ENCODE peak calls at places on chromosome 21, in five cellular contexts. V is heart right ventricle; T is NCI-H1694; D is endothelial cell of umbilical vein; X is effector memory CD4-positive, alpha-beta T cell. P is an unnamed sample.

GRCh38 chr21:39625211-39625895 is 12.6 kb downstream of the B3GALT5 start:
- DNase-seq in X (no peak), T (no peak), D (no peak), V (no peak), P (peak; percentile 54)

GRCh38 chr21:37700641-37701202 is 215.5 kb downstream of the KCNJ6 start:
- DNase-seq in V (no peak), X (no peak), D (peak; percentile 56), T (peak; percentile 71), P (no peak)

GRCh38 chr21:44699502-44700001 is 2.6 kb downstream of the KRTAP10-12 start:
- DNase-seq in V (no peak), T (no peak), X (no peak), D (no peak), P (peak; percentile 81)

GRCh38 chr21:37342046-37342632 is 24.4 kb upstream of the DYRK1A start:
- DNase-seq in T (no peak), V (no peak), D (no peak), X (no peak), P (no peak)

GRCh38 chr21:46486481-46487000 is 27.9 kb downstream of the DIP2A start:
- DNase-seq in T (peak; percentile 71), X (no peak), V (no peak), D (no peak), P (no peak)

GRCh38 chr21:14991957-14992356 is 72.8 kb downstream of the NRIP1 start:
- DNase-seq in D (peak; percentile 46), T (no peak), V (no peak), X (no peak), P (no peak)

GRCh38 chr21:27606422-27606821 is 639.5 kb upstream of the ADAMTS5 start:
- DNase-seq in D (no peak), V (no peak), X (no peak), T (no peak), P (no peak)

GRCh38 chr21:44969965-44970755 is 30.3 kb downstream of the SLX9 start:
- DNase-seq in V (no peak), X (no peak), D (peak; percentile 8), T (no peak), P (no peak)

GRCh38 chr21:41627428-41627827 is 119.5 kb upstream of the TMPRSS2 start:
- DNase-seq in X (no peak), V (no peak), T (no peak), D (no peak), P (no peak)

GRCh38 chr21:45957986-45958610 is 23.5 kb upstream of the COL6A1 start:
- DNase-seq in X (no peak), T (no peak), D (no peak), V (peak; percentile 41), P (no peak)

GRCh38 chr21:41779659-41780058 is 12.8 kb upstream of the RIPK4 start:
- DNase-seq in X (no peak), T (no peak), D (no peak), V (no peak), P (no peak)

GRCh38 chr21:42366292-42367010 is at the start of gene TFF1:
- DNase-seq in T (no peak), X (no peak), D (peak; percentile 2), V (no peak), P (no peak)

GRCh38 chr21:45019076-45019886 is 55.1 kb upstream of the ADARB1 start:
- DNase-seq in D (no peak), T (no peak), V (peak; percentile 33), X (no peak), P (no peak)

GRCh38 chr21:42234464-42235241 is 15.7 kb downstream of the ABCG1 start:
- DNase-seq in X (peak; percentile 80), T (no peak), D (peak; percentile 52), V (peak; percentile 82), P (no peak)

GRCh38 chr21:42578761-42579415 is 65.2 kb downstream of the SLC37A1 start:
- DNase-seq in V (peak; percentile 49), T (no peak), D (no peak), X (no peak), P (no peak)

GRCh38 chr21:14284439-14284838 is 68.5 kb downstream of the RBM11 start:
- DNase-seq in T (no peak), D (no peak), X (no peak), V (no peak), P (no peak)

GRCh38 chr21:32372755-32373154 is 20.1 kb downstream of the URB1 start:
- DNase-seq in V (no peak), D (peak; percentile 85), T (no peak), X (no peak), P (no peak)

GRCh38 chr21:44880762-44881585 is 7.5 kb upstream of the PTTG1IP start:
- DNase-seq in D (peak; percentile 94), X (peak; percentile 11), T (no peak), V (no peak), P (no peak)

GRCh38 chr21:32991299-32991850 is 34.4 kb upstream of the OLIG2 start:
- DNase-seq in D (no peak), V (no peak), T (no peak), X (no peak), P (peak; percentile 36)

GRCh38 chr21:41857771-41858300 is 21.3 kb downstream of the PRDM15 start:
- DNase-seq in V (no peak), D (no peak), X (no peak), T (no peak), P (no peak)

GRCh38 chr21:16492892-16493291 is 763.1 kb downstream of the USP25 start:
- DNase-seq in X (no peak), T (no peak), D (no peak), V (no peak), P (no peak)

GRCh38 chr21:10521091-10521598 is at the start of gene TPTE:
- DNase-seq in V (no peak), T (no peak), D (no peak), X (no peak), P (no peak)

GRCh38 chr21:21074305-21074704 is 76.1 kb downstream of the NCAM2 start:
- DNase-seq in T (no peak), D (no peak), V (no peak), X (no peak), P (no peak)

GRCh38 chr21:39097335-39097861 is 85.9 kb downstream of the PSMG1 start:
- DNase-seq in T (no peak), X (no peak), D (peak; percentile 24), V (no peak), P (no peak)

GRCh38 chr21:38159355-38159754 is 97.4 kb upstream of the KCNJ15 start:
- DNase-seq in D (peak; percentile 81), X (peak; percentile 4), T (peak; percentile 64), V (peak; percentile 11), P (peak; percentile 88)

GRCh38 chr21:46304955-46305354 is 18.7 kb downstream of the C21orf58 start:
- DNase-seq in V (no peak), X (no peak), T (no peak), D (no peak), P (no peak)

GRCh38 chr21:34793471-34793870 is 124.7 kb downstream of the CLIC6 start:
- DNase-seq in T (no peak), D (no peak), V (no peak), X (no peak), P (no peak)

GRCh38 chr21:15164678-15165303 is 100.0 kb upstream of the NRIP1 start:
- DNase-seq in D (no peak), X (no peak), V (no peak), T (no peak), P (no peak)